ENCODE peak calls at places on chromosome 15, in seven cellular contexts. E is mammary epithelial cell, M is mesendoderm, H is PC-3, X is GM23248, W is SK-N-SH, P is colonic mucosa. V is an unnamed sample. For H3K4me1, the result is how much of the 10 kb centered on the place peaks cover.

GRCh38 chr15:83250766-83251165 is 33.7 kb downstream of the BNC1 start:
- DNase-seq in H (peak), P (no peak), M (no peak), W (no peak), X (peak), E (peak), V (no peak)

GRCh38 chr15:37096878-37097568 is 3.3 kb downstream of the MEIS2 start:
- DNase-seq in H (no peak), E (no peak), X (peak), P (no peak), M (peak), W (peak), V (peak)

GRCh38 chr15:60392986-60393811 is 4.6 kb downstream of the ANXA2 start:
- DNase-seq in W (no peak), E (peak), X (peak), M (peak), P (peak), H (peak), V (peak)

GRCh38 chr15:35674873-35675781 is 129.2 kb upstream of the DPH6 start:
- DNase-seq in W (peak), P (no peak), E (no peak), M (no peak), H (no peak), X (peak), V (no peak)

GRCh38 chr15:48282186-48282585 is 49.0 kb upstream of the DUT start:
- DNase-seq in W (no peak), M (no peak), E (no peak), H (no peak), X (no peak), P (no peak), V (no peak)

GRCh38 chr15:63612300-63612699 is 15.1 kb downstream of the FBXL22 start:
- DNase-seq in H (no peak), M (no peak), X (no peak), W (no peak), E (no peak), P (no peak), V (no peak)

GRCh38 chr15:63462053-63462452 is 42.3 kb upstream of the USP3 start:
- DNase-seq in E (no peak), W (no peak), P (no peak), M (no peak), H (peak), X (peak), V (no peak)

GRCh38 chr15:49460411-49460941 is 37.4 kb downstream of the FGF7 start:
- DNase-seq in E (no peak), H (no peak), W (peak), X (peak), P (no peak), M (no peak), V (no peak)

GRCh38 chr15:79329186-79329611 is 18.3 kb downstream of the TMED3 start:
- DNase-seq in E (peak), P (no peak), W (no peak), X (peak), M (peak), H (peak), V (no peak)

GRCh38 chr15:65829150-65829764 is 37.2 kb upstream of the DENND4A start:
- DNase-seq in W (peak), M (peak), E (peak), X (peak), P (no peak), H (peak), V (no peak)

GRCh38 chr15:48962662-48963523 is 826 bp downstream of the SHC4 start:
- DNase-seq in H (peak), P (no peak), M (peak), W (peak), E (peak), X (peak), V (peak)

GRCh38 chr15:56831467-56831866 is 87.0 kb upstream of the TCF12 start:
- DNase-seq in W (no peak), P (no peak), E (no peak), H (no peak), M (no peak), X (peak), V (no peak)

GRCh38 chr15:74612677-74613076 is 3.0 kb upstream of the CLK3 start:
- DNase-seq in X (no peak), P (no peak), E (no peak), H (no peak), W (no peak), M (no peak), V (peak)

GRCh38 chr15:64651573-64652260 is 123.7 kb downstream of the RBPMS2 start:
- DNase-seq in E (peak), M (peak), X (no peak), W (no peak), P (no peak), H (peak), V (no peak)

GRCh38 chr15:33461671-33462070 is 150.9 kb downstream of the RYR3 start:
- DNase-seq in E (no peak), X (no peak), W (no peak), P (no peak), M (no peak), H (no peak), V (no peak)

GRCh38 chr15:46441294-46442062 is 806.6 kb downstream of the SQOR start:
- DNase-seq in W (no peak), X (peak), H (peak), E (no peak), P (no peak), M (no peak), V (no peak)

GRCh38 chr15:90400759-90401314 is 12.8 kb downstream of the IQGAP1 start:
- DNase-seq in M (peak), E (peak), X (peak), W (peak), P (peak), H (peak), V (no peak)

GRCh38 chr15:81289910-81290309 is 34.0 kb downstream of the STARD5 start:
- DNase-seq in X (no peak), E (no peak), H (no peak), P (no peak), W (no peak), M (no peak), V (no peak)

GRCh38 chr15:78979456-78980320 is 34.8 kb upstream of the CTSH start:
- DNase-seq in X (peak), E (peak), P (peak), W (peak), M (peak), H (peak), V (no peak)

GRCh38 chr15:94232107-94232506 is 746 bp downstream of the MCTP2 start:
- DNase-seq in E (no peak), W (no peak), M (no peak), P (no peak), H (no peak), X (no peak), V (no peak)

GRCh38 chr15:80660114-80660513 is 35.0 kb upstream of the ABHD17C start:
- DNase-seq in M (peak), W (peak), X (peak), P (no peak), E (no peak), H (peak), V (no peak)

GRCh38 chr15:63387741-63388468 is 6.3 kb upstream of the CA12 start:
- DNase-seq in H (no peak), X (no peak), E (no peak), P (no peak), M (peak), W (no peak), V (no peak)

GRCh38 chr15:86021281-86022264 is 58.1 kb upstream of the AGBL1 start:
- DNase-seq in W (peak), P (no peak), M (no peak), X (peak), E (peak), H (peak), V (no peak)

GRCh38 chr15:49135893-49136292 is 19.5 kb downstream of the COPS2 start:
- DNase-seq in P (no peak), H (peak), M (no peak), W (no peak), E (peak), X (peak), V (no peak)

GRCh38 chr15:25687689-25688088 is 175.4 kb downstream of the ATP10A start:
- DNase-seq in P (no peak), M (no peak), H (no peak), W (no peak), E (no peak), X (no peak), V (no peak)

GRCh38 chr15:77588126-77588525 is 44.6 kb downstream of the LINGO1 start:
- DNase-seq in W (no peak), H (no peak), P (no peak), X (no peak), E (no peak), M (no peak), V (no peak)

GRCh38 chr15:87401986-87402385 is 854.6 kb downstream of the NTRK3 start:
- DNase-seq in X (no peak), M (no peak), W (no peak), E (no peak), P (no peak), H (no peak), V (no peak)

GRCh38 chr15:42091753-42092665 is 2.4 kb downstream of the PLA2G4D start:
- DNase-seq in X (peak), M (peak), W (no peak), H (peak), P (no peak), E (peak), V (no peak)

GRCh38 chr15:60407406-60407805 is 9.6 kb upstream of the ANXA2 start:
- DNase-seq in W (no peak), X (peak), H (peak), E (peak), M (peak), P (no peak), V (no peak)

GRCh38 chr15:61605343-61605742 is 376.2 kb upstream of the RORA start:
- DNase-seq in X (no peak), M (no peak), H (no peak), W (no peak), P (no peak), E (no peak), V (no peak)

GRCh38 chr15:53976844-53977392 is 1.3 kb upstream of the UNC13C start:
- DNase-seq in W (peak), P (no peak), E (no peak), H (peak), X (no peak), M (peak), V (peak)

GRCh38 chr15:82737975-82738374 is 28.3 kb upstream of the AP3B2 start:
- DNase-seq in P (no peak), E (peak), H (peak), W (no peak), M (no peak), X (no peak), V (no peak)

GRCh38 chr15:85100186-85100937 is 118.7 kb downstream of the PDE8A start:
- DNase-seq in W (no peak), X (no peak), M (no peak), P (no peak), E (no peak), H (no peak), V (no peak)

GRCh38 chr15:99117111-99117510 is 12.2 kb downstream of the SYNM start:
- DNase-seq in X (no peak), H (no peak), E (no peak), M (no peak), W (no peak), P (no peak), V (peak)
- H3K9ac ChIP-seq in X (no peak), H (no peak), E (no peak), M (no peak), W (no peak), P (no peak), V (no peak)

GRCh38 chr15:70090436-70091291 is 7.1 kb downstream of the TLE3 start:
- DNase-seq in E (no peak), P (peak), M (peak), W (no peak), H (no peak), X (no peak), V (no peak)

GRCh38 chr15:70093070-70093469 is 4.6 kb downstream of the TLE3 start:
- DNase-seq in H (no peak), M (peak), P (peak), E (no peak), X (no peak), W (no peak), V (no peak)

GRCh38 chr15:70091649-70092461 is 5.9 kb downstream of the TLE3 start:
- DNase-seq in H (peak), P (peak), M (peak), E (peak), X (no peak), W (peak), V (no peak)

GRCh38 chr15:70093481-70094309 is 4.0 kb downstream of the TLE3 start:
- DNase-seq in P (peak), M (peak), W (no peak), E (no peak), H (peak), X (peak), V (no peak)

GRCh38 chr15:70092462-70092850 is 5.3 kb downstream of the TLE3 start:
- DNase-seq in E (no peak), M (no peak), H (no peak), X (no peak), P (no peak), W (no peak), V (no peak)
- H3K27ac ChIP-seq in E (no peak), M (peak), H (peak), X (no peak), P (peak), W (no peak), V (peak)

GRCh38 chr15:40092416-40093223 is 16.1 kb downstream of the BMF start:
- DNase-seq in M (no peak), X (peak), H (no peak), P (peak), E (no peak), W (peak), V (peak)
- H3K4me1 ChIP-seq in M (under half), X (under half), H (under half), P (under half), E (under half), W (under half), V (half or more)

DNA sequence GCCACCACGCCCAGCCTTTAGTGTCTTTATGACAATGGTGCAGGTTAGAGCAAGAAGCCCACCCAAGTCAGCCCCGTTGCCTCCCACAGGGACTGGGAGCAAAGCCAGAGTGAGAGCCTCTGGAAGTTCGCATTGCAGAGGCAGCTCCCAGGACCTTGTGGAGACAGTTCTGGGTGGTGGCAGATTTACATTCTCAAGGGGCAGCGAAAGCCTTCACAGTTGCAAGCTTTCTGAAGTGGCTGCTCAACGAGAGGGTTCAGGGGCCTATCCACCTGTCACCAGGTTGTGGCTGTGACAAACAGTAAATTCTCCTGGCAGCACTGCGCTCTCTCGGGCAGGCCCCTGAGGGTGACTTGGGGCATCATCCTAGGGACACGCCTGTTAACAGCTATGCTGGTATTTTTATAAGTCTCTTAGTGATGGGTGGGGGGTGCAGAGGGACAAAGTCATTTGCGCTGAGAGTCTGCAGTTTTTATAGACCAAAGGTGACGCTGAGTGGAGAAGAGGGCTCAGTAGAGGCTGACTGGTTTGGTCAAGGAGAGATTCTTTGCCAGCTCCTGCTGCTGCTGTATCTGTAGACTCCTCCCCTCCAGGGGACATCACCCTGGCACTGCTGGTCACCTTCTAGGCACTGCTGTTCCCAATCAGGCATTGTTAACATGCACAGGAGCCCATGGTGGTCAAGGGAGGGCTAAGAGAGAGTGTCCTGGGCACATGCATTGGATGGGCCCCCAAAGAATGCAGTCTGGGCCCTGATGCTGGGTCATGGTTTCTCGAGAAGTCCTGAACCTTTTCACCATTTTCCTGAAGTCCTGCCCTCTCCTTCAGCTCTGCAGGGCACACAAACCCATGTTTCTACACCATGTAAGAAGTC is 57.5 kb upstream of the KLF13 start:
- DNase-seq in H (no peak), W (no peak), P (peak), M (no peak), X (no peak), E (no peak), V (peak)
- H3K9ac ChIP-seq in H (no peak), W (no peak), P (no peak), M (no peak), X (no peak), E (no peak), V (no peak)

V was measured in kidney.